ENCODE peak calls at places on chromosomes 6 and 20, in six cellular contexts. O is CD8-positive, alpha-beta T cell; W is esophagus squamous epithelium; S is GM23248; E is PC-3; A is MM.1S. F is an unnamed sample. For H3K9me3, the result is how much of the 10 kb centered on the place peaks cover.

GRCh38 chr6:148343383-148343782 is 745 bp downstream of the SASH1 start:
- DNase-seq in A (no peak), E (peak), S (peak), W (no peak), O (no peak), F (no peak)

GRCh38 chr20:41004561-41005360 is 23.9 kb upstream of the TOP1 start:
- DNase-seq in S (peak), W (no peak), A (no peak), E (peak), O (no peak), F (no peak)

GRCh38 chr20:49790077-49790798 is 22.4 kb upstream of the SLC9A8 start:
- DNase-seq in A (no peak), O (no peak), S (peak), E (peak), W (no peak), F (no peak)

GRCh38 chr6:157527471-157527907 is 146.5 kb downstream of the ZDHHC14 start:
- DNase-seq in A (peak), W (no peak), E (no peak), O (no peak), S (no peak), F (no peak)

GRCh38 chr6:80607814-80608391 is 501.4 kb downstream of the BCKDHB start:
- DNase-seq in W (no peak), E (peak), A (no peak), S (peak), O (no peak), F (no peak)

GRCh38 chr6:167910652-167911051 is 83.9 kb downstream of the AFDN start:
- DNase-seq in A (no peak), E (no peak), O (no peak), W (no peak), S (no peak), F (no peak)

GRCh38 chr20:62039738-62040137 is 25.9 kb downstream of the TAF4 start:
- DNase-seq in E (peak), W (no peak), O (no peak), A (no peak), S (no peak), F (no peak)

GRCh38 chr20:49517509-49518100 is 35.1 kb upstream of the KCNB1 start:
- DNase-seq in W (no peak), S (peak), A (no peak), E (no peak), O (no peak), F (no peak)

GRCh38 chr20:35049776-35050352 is 42.7 kb downstream of the TRPC4AP start:
- DNase-seq in E (peak), O (no peak), W (no peak), S (no peak), A (no peak), F (no peak)

GRCh38 chr6:166998256-166999144 is 697 bp upstream of the CEP43 start:
- DNase-seq in S (peak), A (no peak), W (no peak), O (no peak), E (no peak), F (peak)

GRCh38 chr6:124674042-124674441 is 288.2 kb upstream of the RNF217 start:
- DNase-seq in S (no peak), E (no peak), O (no peak), W (no peak), A (no peak), F (no peak)
- H3K9me3 ChIP-seq in S (under half), E (under half), O (under half), W (under half), A (under half), F (under half)

DNA sequence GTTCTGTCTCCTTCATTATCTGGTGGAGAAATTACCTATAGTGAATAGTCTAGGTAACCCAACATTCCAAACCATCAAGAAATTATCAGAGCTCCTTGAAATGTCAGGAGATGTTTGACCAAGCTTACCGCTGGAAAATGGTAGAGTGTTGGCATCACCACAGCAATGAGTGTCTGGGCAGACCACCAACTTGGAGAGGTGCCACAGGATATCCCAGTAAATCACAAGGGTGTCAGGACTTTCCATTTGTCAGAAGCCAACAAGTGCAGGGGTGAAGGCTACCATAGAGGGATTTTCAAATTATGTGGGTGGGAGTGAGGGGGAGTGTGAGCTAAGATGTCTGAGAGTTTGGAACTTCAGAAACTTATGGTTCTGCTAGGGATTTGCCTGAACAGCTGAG is 73.2 kb downstream of the VGLL2 start:
- DNase-seq in O (no peak), A (no peak), W (no peak), E (no peak), S (no peak), F (no peak)
- H3K9me3 ChIP-seq in O (under half), A (under half), W (under half), E (under half), S (under half), F (under half)

DNA sequence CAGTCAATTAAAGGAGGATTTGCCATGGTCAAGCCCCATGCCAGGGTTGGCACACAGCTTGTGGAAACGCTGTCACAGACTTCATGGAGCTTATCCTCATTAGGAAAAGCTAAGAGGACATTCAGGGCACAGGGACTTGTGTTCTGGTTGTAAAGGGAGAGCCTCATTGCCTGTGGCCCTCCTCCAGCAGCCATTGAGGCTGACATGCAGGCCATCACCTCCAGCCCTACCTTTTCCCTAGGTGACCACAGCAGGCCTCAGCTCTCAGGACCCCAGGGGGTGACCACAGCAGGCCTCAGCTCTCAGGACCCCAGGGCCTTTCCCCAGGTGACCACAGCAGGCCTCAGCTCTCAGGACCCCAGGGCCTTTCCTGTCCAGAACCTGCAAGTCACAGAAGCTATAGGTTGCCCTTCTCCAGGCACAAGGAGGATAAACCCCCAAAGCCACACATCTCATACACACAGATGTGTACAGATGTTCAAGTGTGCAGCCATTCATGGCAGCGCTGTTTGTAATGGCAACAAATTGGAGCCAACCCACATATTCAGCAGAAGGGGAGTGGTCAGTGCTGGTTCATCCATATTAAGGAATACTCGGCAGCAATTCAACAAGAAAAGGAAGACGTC is 26.1 kb downstream of the DUSP22 start:
- DNase-seq in A (no peak), E (no peak), O (no peak), W (no peak), S (no peak), F (no peak)
- H3K9me3 ChIP-seq in A (under half), E (under half), O (under half), W (under half), S (under half), F (under half)

DNA sequence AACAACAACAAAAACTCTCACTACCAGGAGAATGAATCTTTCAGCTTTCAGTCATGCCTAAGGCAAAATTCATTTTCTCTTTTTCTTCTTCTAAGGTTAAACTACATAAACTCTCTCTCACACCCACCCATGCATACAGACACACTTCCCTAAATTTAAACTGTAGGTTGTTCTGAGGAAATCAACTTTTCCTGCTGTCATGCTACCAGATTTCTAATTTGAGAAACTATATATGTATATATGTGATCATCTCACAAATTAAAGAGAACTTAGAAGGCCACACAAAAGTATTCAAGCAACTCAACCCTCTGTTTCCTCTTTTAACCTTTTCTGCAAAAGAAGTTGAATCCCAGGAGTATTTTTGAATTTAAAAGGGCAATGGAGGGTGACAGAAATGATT is 532.5 kb downstream of the KIF16B start:
- DNase-seq in O (no peak), S (no peak), A (no peak), E (no peak), W (no peak), F (no peak)
- H3K9me3 ChIP-seq in O (under half), S (under half), A (under half), E (under half), W (under half), F (under half)

GRCh38 chr6:76026101-76026500 is 46.4 kb downstream of the IMPG1 start:
- DNase-seq in S (no peak), E (no peak), W (no peak), A (no peak), O (no peak), F (no peak)
- H3K9me3 ChIP-seq in S (under half), E (under half), W (under half), A (under half), O (under half), F (under half)

GRCh38 chr20:25514195-25514594 is 71.1 kb downstream of the NINL start:
- DNase-seq in S (no peak), A (no peak), O (no peak), E (no peak), W (no peak), F (no peak)
- H3K9me3 ChIP-seq in S (under half), A (under half), O (under half), E (under half), W (under half), F (under half)